ENCODE peak calls at places on chromosomes 2 and 18, in six cellular contexts. A is GM12878, T is right lobe of liver, Q is OCI-LY7, K is fibroblast of villous mesenchyme, N is skeletal muscle cell. B is an unnamed sample.

GRCh38 chr2:199596549-199596948 is 138.8 kb upstream of the SATB2 start:
- DNase-seq in A (no peak), T (no peak), Q (peak), K (peak), N (no peak), B (no peak)

GRCh38 chr2:114960389-114960788 is 517.9 kb downstream of the DPP10 start:
- DNase-seq in A (no peak), T (no peak), Q (no peak), K (no peak), N (no peak), B (no peak)

GRCh38 chr2:111995148-111995547 is 59.9 kb upstream of the TMEM87B start:
- DNase-seq in A (no peak), T (no peak), Q (no peak), K (no peak), N (no peak), B (no peak)

GRCh38 chr18:2337552-2338141 is 233.7 kb downstream of the METTL4 start:
- DNase-seq in A (no peak), T (no peak), Q (peak), K (peak), N (no peak), B (peak)

GRCh38 chr18:58364867-58365533 is 263.9 kb downstream of the ALPK2 start:
- DNase-seq in A (no peak), T (no peak), Q (no peak), K (no peak), N (peak), B (no peak)

GRCh38 chr2:236627193-236627592 is 57.6 kb downstream of the ACKR3 start:
- DNase-seq in A (no peak), T (no peak), Q (no peak), K (no peak), N (no peak), B (no peak)

GRCh38 chr2:98701230-98701629 is 29.7 kb downstream of the MGAT4A start:
- DNase-seq in A (no peak), T (no peak), Q (no peak), K (no peak), N (peak), B (no peak)

GRCh38 chr2:147511491-147511948 is 333.3 kb upstream of the ACVR2A start:
- DNase-seq in A (no peak), T (no peak), Q (no peak), K (peak), N (peak), B (no peak)

GRCh38 chr2:61887684-61888303 is 662 bp downstream of the CCT4 start:
- DNase-seq in A (no peak), T (no peak), Q (peak), K (peak), N (no peak), B (no peak)

GRCh38 chr18:55272510-55273243 is 313.4 kb upstream of the CCDC68 start:
- DNase-seq in A (no peak), T (no peak), Q (no peak), K (peak), N (no peak), B (no peak)

GRCh38 chr18:50034029-50034428 is 160.9 kb downstream of the MYO5B start:
- DNase-seq in A (no peak), T (no peak), Q (no peak), K (no peak), N (no peak), B (no peak)

GRCh38 chr2:41722668-41723369 is 325.0 kb upstream of the PKDCC start:
- DNase-seq in A (no peak), T (no peak), Q (no peak), K (peak), N (peak), B (no peak)

GRCh38 chr2:159684796-159685195 is 27.5 kb upstream of the MARCHF7 start:
- DNase-seq in A (no peak), T (no peak), Q (no peak), K (peak), N (peak), B (no peak)

GRCh38 chr18:79068299-79068945 is 772 bp upstream of the ATP9B start:
- DNase-seq in A (peak), T (no peak), Q (no peak), K (peak), N (no peak), B (no peak)

GRCh38 chr2:100785621-100786296 is 34.2 kb upstream of the NPAS2 start:
- DNase-seq in A (no peak), T (no peak), Q (no peak), K (no peak), N (no peak), B (no peak)

GRCh38 chr2:157256621-157257020 is 884 bp upstream of the GALNT5 start:
- DNase-seq in A (peak), T (no peak), Q (no peak), K (no peak), N (no peak), B (no peak)

GRCh38 chr2:157258520-157259326 is 1.2 kb downstream of the GALNT5 start:
- DNase-seq in A (no peak), T (no peak), Q (no peak), K (no peak), N (no peak), B (no peak)

GRCh38 chr2:157260403-157261198 is 3.1 kb downstream of the GALNT5 start:
- DNase-seq in A (no peak), T (no peak), Q (no peak), K (peak), N (no peak), B (no peak)

GRCh38 chr2:157254041-157254440 is 3.5 kb upstream of the GALNT5 start:
- DNase-seq in A (no peak), T (no peak), Q (no peak), K (no peak), N (no peak), B (no peak)

GRCh38 chr2:157257312-157258252 is at the start of gene GALNT5:
- DNase-seq in A (no peak), T (no peak), Q (no peak), K (peak), N (no peak), B (no peak)
- H3K4me3 ChIP-seq in A (no peak), T (no peak), Q (no peak), K (peak), N (peak), B (no peak)

GRCh38 chr18:60066576-60066975 is 166.8 kb downstream of the PMAIP1 start:
- DNase-seq in A (no peak), T (no peak), Q (no peak), K (no peak), N (no peak), B (no peak)
- H3K4me3 ChIP-seq in A (no peak), T (no peak), Q (no peak), K (no peak), N (no peak), B (no peak)

DNA sequence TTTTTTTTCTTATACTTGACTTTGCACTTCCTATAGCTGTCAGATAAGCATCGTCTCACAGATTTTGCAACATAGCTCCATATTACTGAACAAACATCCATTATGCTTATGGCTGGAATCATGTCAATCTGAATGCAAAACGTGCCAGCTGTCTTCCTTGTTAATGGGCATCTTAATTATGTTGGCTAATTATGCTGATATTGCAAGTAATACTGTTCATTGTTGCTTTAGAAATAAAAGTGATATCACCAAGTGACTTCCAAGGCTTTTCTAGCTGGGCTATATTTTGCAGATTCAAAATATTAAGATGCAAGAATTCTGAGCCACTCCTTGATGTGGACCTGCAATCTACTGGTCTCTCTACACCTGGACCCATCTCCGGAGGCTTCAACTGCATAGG is 176.8 kb downstream of the ARL4C start:
- DNase-seq in A (no peak), T (no peak), Q (no peak), K (no peak), N (no peak), B (no peak)
- H3K4me3 ChIP-seq in A (no peak), T (no peak), Q (no peak), K (no peak), N (no peak), B (no peak)

DNA sequence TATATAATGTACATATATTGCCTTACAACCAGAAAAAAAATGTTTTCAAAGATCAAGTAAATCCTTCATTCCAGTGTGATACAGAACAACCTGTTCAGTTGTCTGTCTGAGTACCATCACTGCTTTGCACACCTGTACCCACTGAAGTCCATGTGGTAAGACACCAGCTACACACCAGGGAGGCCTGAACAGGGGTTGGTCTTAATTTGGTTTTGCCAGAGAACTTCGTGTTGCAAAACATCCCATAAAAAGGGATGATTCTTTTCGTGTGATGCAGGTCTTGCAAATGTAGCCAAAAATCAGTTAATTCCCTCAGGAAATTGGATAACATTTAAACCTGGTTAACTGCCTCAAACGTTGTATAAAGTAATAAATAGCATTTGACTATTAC is 73.7 kb upstream of the SLC1A4 start:
- DNase-seq in A (no peak), T (no peak), Q (peak), K (peak), N (no peak), B (no peak)
- H3K4me3 ChIP-seq in A (no peak), T (no peak), Q (peak), K (no peak), N (no peak), B (no peak)

DNA sequence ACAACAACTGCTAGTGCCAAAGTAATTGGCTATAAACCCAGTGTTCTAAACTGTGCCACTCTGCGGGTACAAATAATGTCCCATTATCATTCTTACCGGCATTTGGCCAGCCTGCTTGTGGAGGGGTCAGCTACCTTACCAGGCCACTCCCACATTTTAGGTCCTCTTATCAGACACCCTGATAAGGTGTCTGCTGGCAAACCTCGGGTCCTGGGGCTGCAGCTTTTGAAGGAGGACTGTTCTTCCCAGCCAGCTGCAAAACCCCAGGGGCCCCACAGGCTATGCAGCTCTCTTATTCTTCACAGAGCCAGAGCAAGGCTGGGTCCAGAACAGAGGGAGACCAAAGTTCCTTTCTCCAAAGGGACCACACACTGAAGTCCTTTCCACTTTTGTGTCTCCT is 258.0 kb upstream of the REV1 start:
- DNase-seq in A (no peak), T (no peak), Q (no peak), K (no peak), N (no peak), B (no peak)
- H3K4me3 ChIP-seq in A (no peak), T (no peak), Q (no peak), K (no peak), N (no peak), B (no peak)

GRCh38 chr2:97661927-97662326 is 1.9 kb downstream of the ACTR1B start:
- DNase-seq in A (no peak), T (no peak), Q (no peak), K (no peak), N (no peak), B (no peak)
- H3K4me3 ChIP-seq in A (peak), T (no peak), Q (peak), K (no peak), N (peak), B (peak)

GRCh38 chr2:219003267-219003634 is 10.0 kb upstream of the CRYBA2 start:
- DNase-seq in A (no peak), T (no peak), Q (no peak), K (no peak), N (no peak), B (no peak)
- H3K4me3 ChIP-seq in A (no peak), T (peak), Q (no peak), K (no peak), N (no peak), B (no peak)

GRCh38 chr2:27442282-27442980 is at the start of gene KRTCAP3:
- DNase-seq in A (no peak), T (peak), Q (peak), K (no peak), N (no peak), B (peak)
- H3K4me3 ChIP-seq in A (no peak), T (peak), Q (no peak), K (no peak), N (no peak), B (no peak)

GRCh38 chr2:84041494-84041893 is 417.6 kb downstream of the SUCLG1 start:
- DNase-seq in A (no peak), T (no peak), Q (no peak), K (no peak), N (no peak), B (no peak)
- H3K4me3 ChIP-seq in A (no peak), T (no peak), Q (no peak), K (no peak), N (no peak), B (no peak)

GRCh38 chr2:179049203-179049545 is 763 bp downstream of the CCDC141 start:
- DNase-seq in A (no peak), T (no peak), Q (peak), K (no peak), N (no peak), B (no peak)

GRCh38 chr2:179051250-179051649 is 1.3 kb upstream of the CCDC141 start:
- DNase-seq in A (no peak), T (no peak), Q (no peak), K (no peak), N (no peak), B (no peak)

GRCh38 chr2:179044500-179044899 is 5.4 kb downstream of the CCDC141 start:
- DNase-seq in A (no peak), T (no peak), Q (peak), K (no peak), N (no peak), B (no peak)

GRCh38 chr2:179050735-179051134 is 798 bp upstream of the CCDC141 start:
- DNase-seq in A (no peak), T (no peak), Q (no peak), K (no peak), N (peak), B (no peak)

GRCh38 chr2:179049546-179050311 is at the start of gene CCDC141:
- DNase-seq in A (peak), T (no peak), Q (peak), K (no peak), N (no peak), B (no peak)
- H3K4me3 ChIP-seq in A (peak), T (peak), Q (no peak), K (no peak), N (no peak), B (peak)